ENCODE peak calls at places on chromosome 1, in seven cellular contexts. One of them, this sample, is unnamed.

GRCh38 chr1:154698320-154699096 is 90.5 kb upstream of the ADAR start:
- DNase-seq in neuronal stem cell: no peak
- DNase-seq in IMR-90: no peak
- DNase-seq in mesendoderm: no peak
- DNase-seq in H1: no peak
- DNase-seq in H9: no peak
- DNase-seq in trophoblast cell: no peak
- DNase-seq in this sample: no peak

GRCh38 chr1:45785583-45785982 is 17.8 kb upstream of the MAST2 start:
- DNase-seq in neuronal stem cell: no peak
- DNase-seq in IMR-90: no peak
- DNase-seq in mesendoderm: no peak
- DNase-seq in H1: no peak
- DNase-seq in H9: no peak
- DNase-seq in trophoblast cell: no peak
- DNase-seq in this sample: no peak

GRCh38 chr1:53619811-53620619 is 118.9 kb downstream of the GLIS1 start:
- DNase-seq in neuronal stem cell: no peak
- DNase-seq in IMR-90: peak
- DNase-seq in mesendoderm: no peak
- DNase-seq in H1: no peak
- DNase-seq in H9: peak
- DNase-seq in trophoblast cell: no peak
- DNase-seq in this sample: peak

GRCh38 chr1:245298781-245299180 is 144.0 kb downstream of the KIF26B start:
- DNase-seq in neuronal stem cell: no peak
- DNase-seq in IMR-90: no peak
- DNase-seq in mesendoderm: no peak
- DNase-seq in H1: no peak
- DNase-seq in H9: no peak
- DNase-seq in trophoblast cell: no peak
- DNase-seq in this sample: no peak

GRCh38 chr1:182625716-182626504 is 21.7 kb upstream of the RGS16 start:
- DNase-seq in neuronal stem cell: no peak
- DNase-seq in IMR-90: no peak
- DNase-seq in mesendoderm: peak
- DNase-seq in H1: no peak
- DNase-seq in H9: no peak
- DNase-seq in trophoblast cell: peak
- DNase-seq in this sample: no peak

GRCh38 chr1:53079251-53079650 is 17.2 kb downstream of the PODN start:
- DNase-seq in neuronal stem cell: no peak
- DNase-seq in IMR-90: no peak
- DNase-seq in mesendoderm: no peak
- DNase-seq in H1: no peak
- DNase-seq in H9: no peak
- DNase-seq in trophoblast cell: no peak
- DNase-seq in this sample: no peak

GRCh38 chr1:245614476-245614875 is 459.7 kb downstream of the KIF26B start:
- DNase-seq in neuronal stem cell: no peak
- DNase-seq in IMR-90: no peak
- DNase-seq in mesendoderm: no peak
- DNase-seq in H1: no peak
- DNase-seq in H9: peak
- DNase-seq in trophoblast cell: no peak
- DNase-seq in this sample: peak

GRCh38 chr1:230633469-230633868 is 8.8 kb upstream of the COG2 start:
- DNase-seq in neuronal stem cell: no peak
- DNase-seq in IMR-90: no peak
- DNase-seq in mesendoderm: no peak
- DNase-seq in H1: no peak
- DNase-seq in H9: no peak
- DNase-seq in trophoblast cell: no peak
- DNase-seq in this sample: no peak

GRCh38 chr1:113217447-113218208 is 144.6 kb downstream of the LRIG2 start:
- DNase-seq in neuronal stem cell: no peak
- DNase-seq in IMR-90: no peak
- DNase-seq in mesendoderm: peak
- DNase-seq in H1: no peak
- DNase-seq in H9: no peak
- DNase-seq in trophoblast cell: no peak
- DNase-seq in this sample: peak

GRCh38 chr1:227883641-227884301 is 64.0 kb downstream of the WNT9A start:
- DNase-seq in neuronal stem cell: no peak
- DNase-seq in IMR-90: no peak
- DNase-seq in mesendoderm: no peak
- DNase-seq in H1: no peak
- DNase-seq in H9: no peak
- DNase-seq in trophoblast cell: no peak
- DNase-seq in this sample: no peak

GRCh38 chr1:178096421-178096820 is 2.5 kb downstream of the RASAL2 start:
- DNase-seq in neuronal stem cell: no peak
- DNase-seq in IMR-90: peak
- DNase-seq in mesendoderm: no peak
- DNase-seq in H1: no peak
- DNase-seq in H9: no peak
- DNase-seq in trophoblast cell: peak
- DNase-seq in this sample: peak

GRCh38 chr1:168879906-168880734 is 151.1 kb upstream of the DPT start:
- DNase-seq in neuronal stem cell: no peak
- DNase-seq in IMR-90: no peak
- DNase-seq in mesendoderm: no peak
- DNase-seq in H1: no peak
- DNase-seq in H9: no peak
- DNase-seq in trophoblast cell: no peak
- DNase-seq in this sample: no peak

GRCh38 chr1:112464501-112464900 is 44.3 kb upstream of the WNT2B start:
- DNase-seq in neuronal stem cell: no peak
- DNase-seq in IMR-90: no peak
- DNase-seq in mesendoderm: peak
- DNase-seq in H1: no peak
- DNase-seq in H9: peak
- DNase-seq in trophoblast cell: peak
- DNase-seq in this sample: no peak

GRCh38 chr1:221637641-221638041 is 104.2 kb downstream of the DUSP10 start:
- DNase-seq in neuronal stem cell: no peak
- DNase-seq in IMR-90: peak
- DNase-seq in mesendoderm: no peak
- DNase-seq in H1: no peak
- DNase-seq in H9: no peak
- DNase-seq in trophoblast cell: no peak
- DNase-seq in this sample: peak

GRCh38 chr1:33435096-33435820 is 4.4 kb upstream of the PHC2 start:
- DNase-seq in neuronal stem cell: no peak
- DNase-seq in IMR-90: peak
- DNase-seq in mesendoderm: no peak
- DNase-seq in H1: no peak
- DNase-seq in H9: no peak
- DNase-seq in trophoblast cell: peak
- DNase-seq in this sample: peak

GRCh38 chr1:93148001-93148400 is 32.2 kb downstream of the TMED5 start:
- DNase-seq in neuronal stem cell: no peak
- DNase-seq in IMR-90: peak
- DNase-seq in mesendoderm: no peak
- DNase-seq in H1: no peak
- DNase-seq in H9: no peak
- DNase-seq in trophoblast cell: no peak
- DNase-seq in this sample: no peak

GRCh38 chr1:216750031-216750627 is 26.9 kb upstream of the ESRRG start:
- DNase-seq in neuronal stem cell: peak
- DNase-seq in IMR-90: peak
- DNase-seq in mesendoderm: peak
- DNase-seq in H1: no peak
- DNase-seq in H9: peak
- DNase-seq in trophoblast cell: peak
- DNase-seq in this sample: peak

GRCh38 chr1:223712856-223713494 is 636 bp downstream of the CAPN2 start:
- DNase-seq in neuronal stem cell: no peak
- DNase-seq in IMR-90: no peak
- DNase-seq in mesendoderm: peak
- DNase-seq in H1: peak
- DNase-seq in H9: peak
- DNase-seq in trophoblast cell: no peak
- DNase-seq in this sample: no peak

GRCh38 chr1:147225193-147225730 is at the start of gene FMO5:
- DNase-seq in neuronal stem cell: no peak
- DNase-seq in IMR-90: peak
- DNase-seq in mesendoderm: peak
- DNase-seq in H1: peak
- DNase-seq in H9: peak
- DNase-seq in trophoblast cell: peak
- DNase-seq in this sample: peak

GRCh38 chr1:23759277-23759676 is 16.0 kb downstream of the ELOA start:
- DNase-seq in neuronal stem cell: no peak
- DNase-seq in IMR-90: peak
- DNase-seq in mesendoderm: no peak
- DNase-seq in H1: no peak
- DNase-seq in H9: no peak
- DNase-seq in trophoblast cell: no peak
- DNase-seq in this sample: no peak

GRCh38 chr1:224052767-224053166 is 61.1 kb upstream of the FBXO28 start:
- DNase-seq in neuronal stem cell: no peak
- DNase-seq in IMR-90: peak
- DNase-seq in mesendoderm: no peak
- DNase-seq in H1: no peak
- DNase-seq in H9: no peak
- DNase-seq in trophoblast cell: no peak
- DNase-seq in this sample: peak

GRCh38 chr1:24793762-24794161 is 48.5 kb downstream of the CLIC4 start:
- DNase-seq in neuronal stem cell: no peak
- DNase-seq in IMR-90: peak
- DNase-seq in mesendoderm: no peak
- DNase-seq in H1: no peak
- DNase-seq in H9: no peak
- DNase-seq in trophoblast cell: peak
- DNase-seq in this sample: peak

GRCh38 chr1:227768640-227769039 is 33.4 kb downstream of the SNAP47 start:
- DNase-seq in neuronal stem cell: no peak
- DNase-seq in IMR-90: no peak
- DNase-seq in mesendoderm: no peak
- DNase-seq in H1: no peak
- DNase-seq in H9: no peak
- DNase-seq in trophoblast cell: no peak
- DNase-seq in this sample: no peak

GRCh38 chr1:27057389-27057788 is 44.7 kb upstream of the TENT5B start:
- DNase-seq in neuronal stem cell: no peak
- DNase-seq in IMR-90: no peak
- DNase-seq in mesendoderm: peak
- DNase-seq in H1: no peak
- DNase-seq in H9: no peak
- DNase-seq in trophoblast cell: no peak
- DNase-seq in this sample: no peak

GRCh38 chr1:109499081-109499480 is 5.2 kb downstream of the CYB561D1 start:
- DNase-seq in neuronal stem cell: no peak
- DNase-seq in IMR-90: no peak
- DNase-seq in mesendoderm: no peak
- DNase-seq in H1: no peak
- DNase-seq in H9: no peak
- DNase-seq in trophoblast cell: no peak
- DNase-seq in this sample: no peak

GRCh38 chr1:147890177-147890790 is 12.3 kb upstream of the GJA8 start:
- DNase-seq in neuronal stem cell: peak
- DNase-seq in IMR-90: peak
- DNase-seq in mesendoderm: peak
- DNase-seq in H1: peak
- DNase-seq in H9: peak
- DNase-seq in trophoblast cell: peak
- DNase-seq in this sample: peak

GRCh38 chr1:21904475-21904724 is 32.7 kb downstream of the HSPG2 start:
- DNase-seq in neuronal stem cell: no peak
- DNase-seq in IMR-90: no peak
- DNase-seq in mesendoderm: no peak
- DNase-seq in H1: no peak
- DNase-seq in H9: no peak
- DNase-seq in trophoblast cell: no peak
- DNase-seq in this sample: no peak
- H3K18ac ChIP-seq in neuronal stem cell: peak
- H3K18ac ChIP-seq in IMR-90: no peak
- H3K18ac ChIP-seq in mesendoderm: no peak
- H3K18ac ChIP-seq in H1: no peak
- H3K18ac ChIP-seq in H9: no peak
- H3K18ac ChIP-seq in trophoblast cell: peak
- H3K18ac ChIP-seq in this sample: no peak

GRCh38 chr1:81187636-81188035 is 613.1 kb upstream of the ADGRL2 start:
- DNase-seq in neuronal stem cell: no peak
- DNase-seq in IMR-90: no peak
- DNase-seq in mesendoderm: no peak
- DNase-seq in H1: no peak
- DNase-seq in H9: no peak
- DNase-seq in trophoblast cell: peak
- DNase-seq in this sample: no peak
- H3K18ac ChIP-seq in neuronal stem cell: no peak
- H3K18ac ChIP-seq in IMR-90: no peak
- H3K18ac ChIP-seq in mesendoderm: no peak
- H3K18ac ChIP-seq in H1: no peak
- H3K18ac ChIP-seq in H9: no peak
- H3K18ac ChIP-seq in trophoblast cell: no peak
- H3K18ac ChIP-seq in this sample: no peak

GRCh38 chr1:48566492-48566891 is 94.5 kb upstream of the SPATA6 start:
- DNase-seq in neuronal stem cell: no peak
- DNase-seq in IMR-90: no peak
- DNase-seq in mesendoderm: no peak
- DNase-seq in H1: no peak
- DNase-seq in H9: no peak
- DNase-seq in trophoblast cell: no peak
- DNase-seq in this sample: no peak
- H3K18ac ChIP-seq in neuronal stem cell: no peak
- H3K18ac ChIP-seq in IMR-90: no peak
- H3K18ac ChIP-seq in mesendoderm: no peak
- H3K18ac ChIP-seq in H1: no peak
- H3K18ac ChIP-seq in H9: no peak
- H3K18ac ChIP-seq in trophoblast cell: no peak
- H3K18ac ChIP-seq in this sample: no peak

GRCh38 chr1:116915182-116915611 is 5.5 kb downstream of the PTGFRN start:
- DNase-seq in neuronal stem cell: no peak
- DNase-seq in IMR-90: no peak
- DNase-seq in mesendoderm: no peak
- DNase-seq in H1: no peak
- DNase-seq in H9: no peak
- DNase-seq in trophoblast cell: no peak
- DNase-seq in this sample: no peak

GRCh38 chr1:116913941-116914340 is 4.2 kb downstream of the PTGFRN start:
- DNase-seq in neuronal stem cell: no peak
- DNase-seq in IMR-90: no peak
- DNase-seq in mesendoderm: no peak
- DNase-seq in H1: no peak
- DNase-seq in H9: no peak
- DNase-seq in trophoblast cell: no peak
- DNase-seq in this sample: no peak

GRCh38 chr1:116916002-116916401 is 6.3 kb downstream of the PTGFRN start:
- DNase-seq in neuronal stem cell: no peak
- DNase-seq in IMR-90: no peak
- DNase-seq in mesendoderm: no peak
- DNase-seq in H1: no peak
- DNase-seq in H9: no peak
- DNase-seq in trophoblast cell: no peak
- DNase-seq in this sample: no peak

GRCh38 chr1:116912846-116913245 is 3.1 kb downstream of the PTGFRN start:
- DNase-seq in neuronal stem cell: no peak
- DNase-seq in IMR-90: no peak
- DNase-seq in mesendoderm: no peak
- DNase-seq in H1: no peak
- DNase-seq in H9: no peak
- DNase-seq in trophoblast cell: no peak
- DNase-seq in this sample: no peak

GRCh38 chr1:116914667-116915066 is 5.0 kb downstream of the PTGFRN start:
- DNase-seq in neuronal stem cell: no peak
- DNase-seq in IMR-90: no peak
- DNase-seq in mesendoderm: no peak
- DNase-seq in H1: no peak
- DNase-seq in H9: no peak
- DNase-seq in trophoblast cell: no peak
- DNase-seq in this sample: no peak
- H3K18ac ChIP-seq in neuronal stem cell: no peak
- H3K18ac ChIP-seq in IMR-90: no peak
- H3K18ac ChIP-seq in mesendoderm: no peak
- H3K18ac ChIP-seq in H1: no peak
- H3K18ac ChIP-seq in H9: no peak
- H3K18ac ChIP-seq in trophoblast cell: no peak
- H3K18ac ChIP-seq in this sample: no peak